ENCODE peak calls at places on chromosomes 1 and 21, in six cellular contexts. C is body of pancreas; G is central memory CD4-positive, alpha-beta T cell; O is stimulated activated CD4-positive, alpha-beta T cell treated with anti-CD3 and anti-CD28 coated beads, Interleukin-2, amount 100 ng/mL, for 48 hours; F is GM12864; U is endodermal cell. L is an unnamed sample.

GRCh38 chr21:43957629-43958362 is 54.3 kb upstream of the TRAPPC10 start:
- DNase-seq in U (no peak), O (no peak), G (no peak), C (no peak), F (no peak), L (no peak)

GRCh38 chr1:2628933-2629626 is 3.7 kb downstream of the MMEL1 start:
- DNase-seq in G (no peak), U (peak), C (no peak), O (no peak), F (no peak), L (peak)

GRCh38 chr1:197965132-197965707 is 48.0 kb downstream of the LHX9 start:
- DNase-seq in O (no peak), C (no peak), U (no peak), G (no peak), F (no peak), L (no peak)

GRCh38 chr1:221794925-221795324 is 53.0 kb upstream of the DUSP10 start:
- DNase-seq in C (no peak), U (no peak), O (no peak), G (no peak), F (no peak), L (no peak)

GRCh38 chr1:160862151-160863061 is at the start of gene CD244:
- DNase-seq in O (peak), C (peak), G (no peak), F (peak), U (peak), L (no peak)

GRCh38 chr21:43872549-43873198 is 7.7 kb downstream of the AGPAT3 start:
- DNase-seq in O (no peak), G (no peak), U (no peak), C (no peak), F (no peak), L (no peak)

GRCh38 chr1:9127395-9128160 is 1.3 kb downstream of the GPR157 start:
- DNase-seq in F (no peak), U (no peak), G (no peak), O (no peak), C (no peak), L (peak)

GRCh38 chr1:24932284-24932683 is 2.2 kb upstream of the RUNX3 start:
- DNase-seq in U (peak), F (no peak), G (peak), O (peak), C (no peak), L (peak)

GRCh38 chr1:88867743-88868521 is 23.4 kb downstream of the GTF2B start:
- DNase-seq in U (no peak), G (no peak), F (no peak), C (no peak), O (no peak), L (no peak)

GRCh38 chr21:39660596-39660995 is 47.9 kb downstream of the B3GALT5 start:
- DNase-seq in U (peak), F (no peak), O (no peak), C (peak), G (no peak), L (peak)

GRCh38 chr1:205933672-205934618 is 9.3 kb downstream of the SLC26A9 start:
- DNase-seq in F (no peak), U (no peak), G (no peak), C (peak), O (no peak), L (peak)

GRCh38 chr1:119662034-119662437 is 14.0 kb upstream of the ZNF697 start:
- DNase-seq in G (no peak), O (no peak), U (no peak), F (no peak), C (no peak), L (no peak)

GRCh38 chr1:41906977-41907376 is 11.7 kb downstream of the HIVEP3 start:
- DNase-seq in C (no peak), G (no peak), U (no peak), F (no peak), O (no peak), L (no peak)

GRCh38 chr1:206814716-206815341 is 42.5 kb upstream of the IL10 start:
- DNase-seq in O (no peak), C (no peak), F (no peak), U (no peak), G (no peak), L (no peak)

GRCh38 chr1:29344336-29344735 is 108.0 kb downstream of the PTPRU start:
- DNase-seq in G (no peak), O (no peak), U (no peak), C (no peak), F (no peak), L (no peak)

GRCh38 chr1:246661451-246661850 is 62.8 kb upstream of the SCCPDH start:
- DNase-seq in F (no peak), U (no peak), O (no peak), G (no peak), C (no peak), L (no peak)

GRCh38 chr1:71242239-71242638 is 161.4 kb upstream of the ZRANB2 start:
- DNase-seq in O (no peak), C (no peak), G (no peak), U (no peak), F (no peak), L (no peak)

GRCh38 chr1:13797397-13797796 is 97.4 kb downstream of the PRDM2 start:
- DNase-seq in U (no peak), O (no peak), F (no peak), G (no peak), C (no peak), L (no peak)

GRCh38 chr1:31683997-31684396 is 19.8 kb downstream of the COL16A1 start:
- DNase-seq in U (peak), O (no peak), C (no peak), F (no peak), G (no peak), L (peak)

GRCh38 chr21:35226960-35227741 is 178.0 kb upstream of the RUNX1 start:
- DNase-seq in G (peak), C (no peak), U (no peak), O (no peak), F (peak), L (no peak)

L was measured in neural progenitor cell.